ENCODE peak calls at places on chromosomes 3 and 15, in nine cellular contexts. B is RWPE2, S is DMS53, K is HuH-7, G is NCI-H2171 treated with DMSO at 0.1 percent for 48 hours, C is skeletal muscle cell, Z is H9, M is lung, J is nephron progenitor cell. F is an unnamed sample.

GRCh38 chr3:63961891-63962290 is 49.7 kb upstream of the SCAANT1 start:
- DNase-seq in S (peak), B (no peak), K (peak), Z (no peak), J (no peak), C (no peak), G (peak), M (no peak), F (no peak)

GRCh38 chr3:31831526-31832034 is 149.5 kb downstream of the OSBPL10 start:
- DNase-seq in M (no peak), Z (no peak), S (no peak), C (no peak), B (no peak), G (peak), K (no peak), J (no peak), F (no peak)

GRCh38 chr3:129182390-129183180 is 1.1 kb downstream of the CNBP start:
- DNase-seq in M (no peak), S (peak), G (no peak), K (no peak), C (no peak), Z (no peak), B (no peak), J (no peak), F (no peak)

GRCh38 chr3:88189361-88189810 is 39.6 kb downstream of the C3orf38 start:
- DNase-seq in Z (no peak), C (no peak), S (peak), B (no peak), K (peak), G (no peak), M (no peak), J (no peak), F (no peak)

GRCh38 chr3:103926936-103927335 is 1439.8 kb upstream of the ALCAM start:
- DNase-seq in Z (peak), G (no peak), J (no peak), M (no peak), C (no peak), K (no peak), B (no peak), S (no peak), F (no peak)

GRCh38 chr15:50355980-50356379 is 982 bp upstream of the GABPB1 start:
- DNase-seq in M (no peak), C (no peak), Z (no peak), S (peak), B (no peak), K (no peak), G (no peak), J (no peak), F (no peak)

GRCh38 chr3:135325096-135325495 is 530.0 kb downstream of the EPHB1 start:
- DNase-seq in K (no peak), G (peak), M (peak), C (no peak), B (no peak), J (no peak), Z (no peak), S (peak), F (peak)

GRCh38 chr3:23117856-23118255 is 85.3 kb upstream of the UBE2E2 start:
- DNase-seq in Z (no peak), M (no peak), S (no peak), C (no peak), G (no peak), K (no peak), J (no peak), B (no peak), F (no peak)

GRCh38 chr3:138941259-138941885 is 5.6 kb downstream of the FOXL2 start:
- DNase-seq in B (no peak), C (no peak), G (no peak), S (peak), K (peak), Z (peak), M (no peak), J (peak), F (no peak)

GRCh38 chr3:128698211-128699011 is 27.6 kb upstream of the RAB7A start:
- DNase-seq in B (no peak), C (no peak), J (peak), S (peak), K (peak), G (peak), Z (peak), M (peak), F (peak)

GRCh38 chr15:87599616-87600015 is 656.9 kb downstream of the NTRK3 start:
- DNase-seq in M (no peak), K (no peak), G (no peak), C (no peak), B (no peak), Z (no peak), J (no peak), S (no peak), F (no peak)

GRCh38 chr3:42185044-42185443 is 80.9 kb downstream of the CCK start:
- DNase-seq in S (peak), M (no peak), B (no peak), G (no peak), K (no peak), C (no peak), J (no peak), Z (no peak), F (no peak)

GRCh38 chr3:65927576-65927975 is 111.1 kb downstream of the MAGI1 start:
- DNase-seq in K (no peak), J (no peak), M (no peak), B (no peak), Z (no peak), S (peak), C (no peak), G (no peak), F (no peak)

GRCh38 chr3:130900959-130901358 is 7.1 kb downstream of the ATP2C1 start:
- DNase-seq in M (no peak), J (no peak), K (no peak), Z (no peak), S (no peak), C (no peak), B (no peak), G (no peak), F (no peak)

GRCh38 chr3:32165442-32165841 is 59.0 kb downstream of the GPD1L start:
- DNase-seq in M (no peak), J (no peak), Z (no peak), S (no peak), C (no peak), G (no peak), B (no peak), K (no peak), F (no peak)

GRCh38 chr3:85589145-85589544 is 630.4 kb downstream of the CADM2 start:
- DNase-seq in B (no peak), G (no peak), J (no peak), M (no peak), K (no peak), Z (no peak), S (peak), C (peak), F (no peak)

GRCh38 chr3:14148041-14148985 is 23.5 kb downstream of the TMEM43 start:
- DNase-seq in J (peak), S (no peak), C (no peak), G (no peak), Z (peak), B (no peak), K (peak), M (no peak), F (peak)

GRCh38 chr3:69200384-69201068 is 78.1 kb upstream of the LMOD3 start:
- DNase-seq in C (peak), S (peak), J (peak), K (peak), G (no peak), M (no peak), B (no peak), Z (no peak), F (peak)

GRCh38 chr3:125045965-125046364 is 9.8 kb downstream of the HEG1 start:
- DNase-seq in G (no peak), Z (no peak), S (no peak), K (no peak), B (no peak), M (no peak), J (no peak), C (no peak), F (no peak)

GRCh38 chr3:160986060-160986459 is 119.1 kb downstream of the B3GALNT1 start:
- DNase-seq in K (no peak), J (no peak), B (no peak), G (peak), S (no peak), M (no peak), Z (no peak), C (no peak), F (no peak)

GRCh38 chr3:155254445-155254844 is 39.0 kb downstream of the STRIT1 start:
- DNase-seq in J (no peak), C (no peak), S (no peak), K (no peak), B (no peak), G (no peak), Z (no peak), M (no peak), F (no peak)

GRCh38 chr3:192957441-192957951 is 39.8 kb upstream of the MB21D2 start:
- DNase-seq in K (peak), B (no peak), C (peak), J (no peak), G (peak), S (no peak), Z (no peak), M (peak), F (peak)

GRCh38 chr3:51735950-51736349 is 29.1 kb downstream of the GRM2 start:
- DNase-seq in S (no peak), G (no peak), C (no peak), B (no peak), J (no peak), Z (no peak), M (no peak), K (no peak), F (no peak)